ENCODE peak calls at places on chromosomes 2 and 18, in four cellular contexts. E is sigmoid colon, T is PC-3, R is cardiac muscle cell. Q is an unnamed sample.

GRCh38 chr2:85604568-85605339 is 2.3 kb upstream of the TMEM150A start:
- DNase-seq in E (no peak), T (no peak), R (peak; percentile 20), Q (no peak)

GRCh38 chr2:29655391-29656086 is 265.8 kb downstream of the ALK start:
- DNase-seq in E (no peak), T (peak; percentile 67), R (no peak), Q (no peak)

GRCh38 chr2:216339456-216340279 is 32.6 kb downstream of the MARCHF4 start:
- DNase-seq in E (no peak), T (peak; percentile 9), R (peak; percentile 83), Q (peak; percentile 24)

GRCh38 chr2:46539327-46540276 is 60.2 kb downstream of the TMEM247 start:
- DNase-seq in E (no peak), T (no peak), R (no peak), Q (no peak)

GRCh38 chr2:40184551-40184950 is 267.3 kb downstream of the SLC8A1 start:
- DNase-seq in E (no peak), T (no peak), R (no peak), Q (no peak)

GRCh38 chr2:191023235-191023679 is 9.3 kb upstream of the STAT1 start:
- DNase-seq in E (no peak), T (no peak), R (no peak), Q (no peak)

GRCh38 chr2:30756051-30756719 is 51.1 kb downstream of the CAPN13 start:
- DNase-seq in E (peak; percentile 33), T (peak; percentile 80), R (peak; percentile 38), Q (no peak)

GRCh38 chr2:36701391-36701795 is 4.9 kb downstream of the VIT start:
- DNase-seq in E (no peak), T (peak; percentile 50), R (peak; percentile 23), Q (no peak)

GRCh38 chr18:79952996-79953559 is 1.6 kb upstream of the SLC66A2 start:
- DNase-seq in E (peak; percentile 55), T (no peak), R (no peak), Q (peak; percentile 10)

GRCh38 chr18:887716-888115 is 17.0 kb upstream of the ADCYAP1 start:
- DNase-seq in E (no peak), T (peak; percentile 10), R (no peak), Q (no peak)

GRCh38 chr2:173109253-173110188 is 33.9 kb downstream of the MAP3K20 start:
- DNase-seq in E (no peak), T (peak; percentile 85), R (peak; percentile 64), Q (no peak)

GRCh38 chr18:4208408-4208807 is 246.7 kb downstream of the DLGAP1 start:
- DNase-seq in E (no peak), T (no peak), R (no peak), Q (no peak)

GRCh38 chr18:25561923-25562322 is 210.0 kb upstream of the ZNF521 start:
- DNase-seq in E (no peak), T (peak; percentile 31), R (peak; percentile 34), Q (peak; percentile 39)

GRCh38 chr2:217270089-217270800 is 410.4 kb upstream of the TNP1 start:
- DNase-seq in E (no peak), T (no peak), R (no peak), Q (no peak)

GRCh38 chr2:34524115-34524514 is 925.0 kb upstream of the FAM98A start:
- DNase-seq in E (no peak), T (no peak), R (no peak), Q (no peak)

GRCh38 chr18:43422483-43422882 is 145.2 kb upstream of the SYT4 start:
- DNase-seq in E (no peak), T (no peak), R (peak; percentile 2), Q (peak; percentile 21)
- TF ChIP-seq CTCF in E (no peak), T (no peak), R (no peak), Q (no peak)

GRCh38 chr2:42132066-42132965 is 36.8 kb upstream of the EML4 start:
- DNase-seq in E (no peak), T (peak; percentile 75), R (peak; percentile 80), Q (no peak)
- H3K4me1 ChIP-seq in E (peaks cover 53% of the 10 kb centered on the region), T (peaks cover 45% of the 10 kb centered on the region), R (peaks cover 15% of the 10 kb centered on the region), Q (peaks cover 10% of the 10 kb centered on the region)

GRCh38 chr2:12990523-12990922 is 273.8 kb downstream of the TRIB2 start:
- DNase-seq in E (no peak), T (peak; percentile 35), R (no peak), Q (no peak)
- TF ChIP-seq CTCF in E (no peak), T (peak; percentile 55), R (peak; percentile 39), Q (peak; percentile 8)

GRCh38 chr2:150480971-150481830 is 6.3 kb downstream of the RND3 start:
- DNase-seq in E (no peak), T (peak; percentile 41), R (no peak), Q (no peak)
- H3K4me1 ChIP-seq in E (peaks cover 87% of the 10 kb centered on the region), T (peaks cover 83% of the 10 kb centered on the region), R (peaks cover 15% of the 10 kb centered on the region), Q (peaks cover 82% of the 10 kb centered on the region)

DNA sequence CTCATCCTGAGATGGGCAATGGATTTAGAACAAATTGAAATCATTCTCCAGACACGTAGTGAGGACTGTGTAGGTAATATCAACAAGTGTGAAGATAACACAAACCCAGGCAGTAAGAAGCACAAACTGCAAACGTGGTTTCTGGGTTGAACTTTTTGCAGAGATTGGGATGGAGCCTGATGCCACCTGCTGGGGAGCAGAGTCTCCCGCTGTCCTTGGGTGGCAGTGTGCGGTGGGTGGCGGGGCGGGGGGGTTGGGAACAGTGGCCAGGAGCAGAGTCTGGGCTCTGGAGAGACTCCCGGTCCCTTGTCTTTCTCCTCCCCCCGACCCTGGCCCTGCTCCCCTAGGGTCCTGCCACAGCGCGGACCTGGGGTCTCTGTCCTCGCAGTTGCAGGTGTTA is 19.5 kb downstream of the TRAF3IP1 start:
- DNase-seq in E (no peak), T (peak; percentile 6), R (no peak), Q (no peak)
- TF ChIP-seq CTCF in E (no peak), T (peak; percentile 44), R (no peak), Q (no peak)

GRCh38 chr2:143433158-143433557 is 303.9 kb downstream of the ARHGAP15 start:
- DNase-seq in E (no peak), T (no peak), R (peak; percentile 37), Q (no peak)
- H3K4me1 ChIP-seq in E (no peaks in the 10 kb centered on the region), T (peaks cover 30% of the 10 kb centered on the region), R (no peaks in the 10 kb centered on the region), Q (no peaks in the 10 kb centered on the region)

GRCh38 chr2:54901224-54901986 is 148.8 kb downstream of the RTN4 start:
- DNase-seq in E (no peak), T (no peak), R (no peak), Q (no peak)

GRCh38 chr2:54898451-54899226 is 151.6 kb downstream of the RTN4 start:
- DNase-seq in E (no peak), T (no peak), R (no peak), Q (no peak)

GRCh38 chr2:54902763-54903162 is 147.5 kb downstream of the RTN4 start:
- DNase-seq in E (no peak), T (no peak), R (no peak), Q (no peak)

GRCh38 chr2:54897420-54898310 is 152.6 kb downstream of the RTN4 start:
- DNase-seq in E (no peak), T (no peak), R (no peak), Q (no peak)

GRCh38 chr2:54899576-54900200 is 150.6 kb downstream of the RTN4 start:
- DNase-seq in E (no peak), T (peak; percentile 92), R (peak; percentile 76), Q (no peak)
- TF ChIP-seq CTCF in E (peak; percentile 47), T (peak; percentile 89), R (peak; percentile 71), Q (peak; percentile 53)

GRCh38 chr2:1136071-1136470 is 185.4 kb downstream of the SNTG2 start:
- DNase-seq in E (no peak), T (no peak), R (peak; percentile 2), Q (no peak)
- H3K4me1 ChIP-seq in E (no peaks in the 10 kb centered on the region), T (no peaks in the 10 kb centered on the region), R (no peaks in the 10 kb centered on the region), Q (no peaks in the 10 kb centered on the region)

GRCh38 chr18:37424507-37424906 is 141.1 kb downstream of the CELF4 start:
- DNase-seq in E (no peak), T (no peak), R (no peak), Q (no peak)
- TF ChIP-seq CTCF in E (no peak), T (no peak), R (no peak), Q (no peak)